ENCODE peak calls at places on chromosomes 11 and 22, in four cellular contexts. X, Y, S and K are unnamed samples.

GRCh38 chr11:96267490-96268010 is 75.4 kb downstream of the MAML2 start:
- DNase-seq in X (no peak), S (no peak), Y (no peak), K (no peak)

GRCh38 chr11:8832571-8833260 is 78.3 kb upstream of the AKIP1 start:
- DNase-seq in S (no peak), X (no peak), Y (no peak), K (peak; percentile 73)

GRCh38 chr11:96424693-96425092 is 34.9 kb downstream of the JRKL start:
- DNase-seq in S (no peak), X (no peak), Y (no peak), K (peak; percentile 5)

GRCh38 chr11:20031155-20032001 is 128.9 kb downstream of the DBX1 start:
- DNase-seq in X (no peak), S (no peak), Y (no peak), K (peak; percentile 94)

GRCh38 chr11:2523821-2524391 is 79.1 kb downstream of the KCNQ1 start:
- DNase-seq in S (no peak), X (peak; percentile 48), Y (no peak), K (no peak)

GRCh38 chr11:15816270-15816871 is 540.0 kb downstream of the SOX6 start:
- DNase-seq in Y (no peak), X (no peak), S (no peak), K (peak; percentile 87)

GRCh38 chr11:120911943-120912342 is 112.0 kb upstream of the TBCEL start:
- DNase-seq in X (no peak), S (no peak), Y (no peak), K (peak; percentile 89)

GRCh38 chr11:2527621-2528291 is 82.9 kb downstream of the KCNQ1 start:
- DNase-seq in X (peak; percentile 36), Y (no peak), S (no peak), K (no peak)

GRCh38 chr22:50730013-50730891 is 7.8 kb upstream of the ACR start:
- DNase-seq in X (peak; percentile 80), Y (no peak), S (no peak), K (no peak)

GRCh38 chr22:17272511-17272991 is 53.3 kb upstream of the ADA2 start:
- DNase-seq in Y (no peak), S (no peak), X (peak; percentile 81), K (no peak)

GRCh38 chr22:37633693-37634504 is 5.6 kb upstream of the SH3BP1 start:
- DNase-seq in Y (peak; percentile 26), X (peak; percentile 92), S (no peak), K (no peak)

GRCh38 chr11:73983764-73984543 is 1.3 kb upstream of the UCP2 start:
- DNase-seq in S (no peak), X (no peak), Y (no peak), K (no peak)

GRCh38 chr11:67291481-67292381 is 2.6 kb downstream of the ANKRD13D start:
- DNase-seq in Y (no peak), S (no peak), X (no peak), K (no peak)

GRCh38 chr22:42857845-42858481 is 890 bp upstream of the ARFGAP3 start:
- DNase-seq in Y (no peak), X (no peak), S (no peak), K (no peak)

GRCh38 chr22:25853078-25853477 is 111.1 kb downstream of the MYO18B start:
- DNase-seq in S (no peak), X (no peak), Y (no peak), K (no peak)

GRCh38 chr11:122791411-122791810 is 46.9 kb upstream of the CRTAM start:
- DNase-seq in X (no peak), Y (no peak), S (no peak), K (peak; percentile 56)

GRCh38 chr22:33274941-33275443 is 216.8 kb upstream of the SYN3 start:
- DNase-seq in X (no peak), Y (no peak), S (no peak), K (no peak)

GRCh38 chr11:36088234-36088975 is 144.5 kb downstream of the LDLRAD3 start:
- DNase-seq in S (no peak), Y (no peak), X (no peak), K (no peak)

GRCh38 chr11:34860518-34860917 is 55.7 kb downstream of the APIP start:
- DNase-seq in Y (no peak), S (no peak), X (no peak), K (no peak)

GRCh38 chr11:130070109-130070828 is 575 bp downstream of the APLP2 start:
- DNase-seq in Y (peak; percentile 45), X (peak; percentile 77), S (no peak), K (no peak)

GRCh38 chr11:8807544-8808225 is 103.3 kb upstream of the AKIP1 start:
- DNase-seq in Y (no peak), X (no peak), S (no peak), K (no peak)

GRCh38 chr11:130671801-130672700 is 223.6 kb downstream of the ADAMTS15 start:
- DNase-seq in X (peak; percentile 22), Y (no peak), S (no peak), K (no peak)

GRCh38 chr11:67308031-67308866 is 4.9 kb downstream of the SSH3 start:
- DNase-seq in X (no peak), S (no peak), Y (no peak), K (no peak)

GRCh38 chr11:82046778-82047177 is 686.9 kb downstream of the FAM181B start:
- DNase-seq in X (no peak), Y (no peak), S (no peak), K (no peak)